ENCODE peak calls at places on chromosomes 3 and 15, in ten cellular contexts. I is natural killer cell; G is lower leg skin; B is endothelial cell; L is psoas muscle; O is CD4-positive, alpha-beta T cell; J is CD8-positive, alpha-beta T cell; F is MM.1S; X is suprapubic skin; N is lower lobe of right lung. K is an unnamed sample.

GRCh38 chr3:161083131-161083530 is 22.0 kb downstream of the B3GALNT1 start:
- DNase-seq in I (no peak), G (no peak), B (no peak), L (no peak), O (no peak), J (no peak), F (no peak), X (no peak), N (no peak), K (no peak)

GRCh38 chr3:58637509-58637908 is 29.1 kb downstream of the FAM3D start:
- DNase-seq in I (no peak), G (no peak), B (no peak), L (no peak), O (no peak), J (no peak), F (no peak), X (no peak), N (no peak), K (no peak)

GRCh38 chr3:99875573-99875924 is 57.9 kb downstream of the CMSS1 start:
- DNase-seq in I (no peak), G (no peak), B (no peak), L (no peak), O (no peak), J (no peak), F (no peak), X (no peak), N (no peak), K (no peak)

GRCh38 chr3:182697345-182697919 is 95.9 kb upstream of the ATP11B start:
- DNase-seq in I (no peak), G (no peak), B (no peak), L (no peak), O (no peak), J (no peak), F (no peak), X (no peak), N (no peak), K (no peak)

GRCh38 chr3:57688291-57688690 is 4.6 kb downstream of the DENND6A start:
- DNase-seq in I (no peak), G (no peak), B (no peak), L (no peak), O (no peak), J (no peak), F (peak), X (no peak), N (no peak), K (no peak)

GRCh38 chr3:46860381-46861292 is 2.6 kb downstream of the MYL3 start:
- DNase-seq in I (no peak), G (peak), B (peak), L (peak), O (no peak), J (peak), F (no peak), X (peak), N (peak), K (peak)

GRCh38 chr3:173943264-173943663 is 545.7 kb downstream of the NLGN1 start:
- DNase-seq in I (no peak), G (no peak), B (no peak), L (no peak), O (no peak), J (no peak), F (no peak), X (no peak), N (no peak), K (no peak)

GRCh38 chr3:175005881-175006280 is 146.7 kb downstream of the NAALADL2 start:
- DNase-seq in I (no peak), G (no peak), B (no peak), L (no peak), O (no peak), J (no peak), F (no peak), X (no peak), N (no peak), K (no peak)

GRCh38 chr15:31605467-31605931 is 278.9 kb downstream of the KLF13 start:
- DNase-seq in I (no peak), G (no peak), B (peak), L (no peak), O (no peak), J (no peak), F (no peak), X (no peak), N (no peak), K (no peak)

GRCh38 chr3:14565791-14566588 is 25.8 kb upstream of the GRIP2 start:
- DNase-seq in I (no peak), G (no peak), B (no peak), L (no peak), O (no peak), J (no peak), F (peak), X (no peak), N (no peak), K (no peak)

GRCh38 chr15:36622247-36622795 is 42.9 kb downstream of the CDIN1 start:
- DNase-seq in I (no peak), G (no peak), B (no peak), L (peak), O (no peak), J (no peak), F (no peak), X (no peak), N (no peak), K (no peak)

GRCh38 chr3:127677541-127678314 is 5.0 kb downstream of the ABTB1 start:
- DNase-seq in I (peak), G (peak), B (no peak), L (peak), O (peak), J (no peak), F (no peak), X (peak), N (no peak), K (peak)

GRCh38 chr3:87052499-87053260 is 61.7 kb upstream of the VGLL3 start:
- DNase-seq in I (no peak), G (no peak), B (no peak), L (peak), O (no peak), J (no peak), F (no peak), X (no peak), N (peak), K (no peak)

DNA sequence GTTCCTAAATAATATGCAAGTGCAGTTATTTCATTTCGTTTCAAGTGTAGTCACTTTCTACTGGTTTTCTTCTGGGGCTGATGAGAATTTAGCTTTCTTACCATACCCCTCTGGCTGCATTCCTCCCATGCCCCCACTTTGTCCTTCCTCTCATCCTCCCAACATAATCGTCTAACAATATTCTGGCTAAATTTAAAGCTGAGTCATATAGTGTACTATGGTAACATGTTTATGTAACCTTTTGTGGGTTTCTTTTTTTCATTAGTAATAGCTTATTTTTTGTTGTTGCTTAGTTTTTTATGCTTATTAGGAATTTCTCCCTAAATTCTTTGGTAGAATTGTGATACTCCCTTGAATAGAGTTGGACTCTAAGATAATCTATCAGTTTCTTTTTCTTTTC is 30.5 kb downstream of the DUT start:
- DNase-seq in I (no peak), G (no peak), B (no peak), L (no peak), O (no peak), J (no peak), F (no peak), X (no peak), N (no peak), K (no peak)
- TF ChIP-seq CTCF in I (no peak), G (no peak), B (no peak), L (no peak), O (no peak), J (no peak), F (no peak), X (no peak), N (no peak), K (no peak)

DNA sequence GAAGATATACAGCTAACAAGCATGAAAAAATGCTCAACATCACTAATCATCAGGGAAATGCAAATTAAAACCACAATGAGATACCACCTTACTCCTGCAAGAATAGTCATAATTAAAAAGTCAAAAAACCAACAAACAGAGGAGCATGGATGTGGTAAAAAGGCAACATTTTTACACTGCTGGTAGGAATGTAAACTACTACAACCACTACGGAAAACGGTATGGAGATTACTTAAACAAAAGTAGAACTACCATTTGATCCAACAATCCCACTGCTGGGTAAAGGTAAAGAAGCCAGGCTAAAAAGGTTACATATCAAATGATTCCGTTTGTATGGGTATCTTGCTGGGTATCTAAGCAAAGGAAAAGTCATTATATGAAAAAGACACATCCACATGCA is 53.8 kb downstream of the STAG1 start:
- DNase-seq in I (no peak), G (no peak), B (no peak), L (no peak), O (no peak), J (no peak), F (no peak), X (no peak), N (no peak), K (no peak)
- TF ChIP-seq CTCF in I (no peak), G (no peak), B (peak), L (no peak), O (no peak), J (no peak), F (no peak), X (no peak), N (no peak), K (no peak)

GRCh38 chr3:48086736-48087470 is 70.7 kb upstream of the MAP4 start:
- DNase-seq in I (no peak), G (no peak), B (no peak), L (no peak), O (no peak), J (no peak), F (no peak), X (no peak), N (no peak), K (no peak)

GRCh38 chr3:48090166-48090939 is 74.1 kb upstream of the MAP4 start:
- DNase-seq in I (no peak), G (no peak), B (no peak), L (no peak), O (no peak), J (no peak), F (no peak), X (no peak), N (no peak), K (no peak)

GRCh38 chr3:48092270-48092669 is 76.1 kb upstream of the MAP4 start:
- DNase-seq in I (no peak), G (no peak), B (no peak), L (no peak), O (no peak), J (no peak), F (no peak), X (no peak), N (no peak), K (no peak)

GRCh38 chr3:48088056-48088748 is 72.0 kb upstream of the MAP4 start:
- DNase-seq in I (no peak), G (peak), B (no peak), L (no peak), O (peak), J (no peak), F (no peak), X (peak), N (no peak), K (no peak)

GRCh38 chr3:48088749-48089466 is 72.7 kb upstream of the MAP4 start:
- DNase-seq in I (peak), G (peak), B (peak), L (peak), O (peak), J (peak), F (peak), X (peak), N (peak), K (peak)
- TF ChIP-seq CTCF in I (no peak), G (no peak), B (no peak), L (no peak), O (no peak), J (no peak), F (no peak), X (no peak), N (no peak), K (no peak)

GRCh38 chr15:57762302-57762701 is 55.8 kb downstream of the POLR2M start:
- DNase-seq in I (no peak), G (peak), B (no peak), L (no peak), O (no peak), J (no peak), F (no peak), X (no peak), N (no peak), K (no peak)
- TF ChIP-seq CTCF in I (no peak), G (no peak), B (peak), L (no peak), O (no peak), J (no peak), F (no peak), X (no peak), N (no peak), K (no peak)

DNA sequence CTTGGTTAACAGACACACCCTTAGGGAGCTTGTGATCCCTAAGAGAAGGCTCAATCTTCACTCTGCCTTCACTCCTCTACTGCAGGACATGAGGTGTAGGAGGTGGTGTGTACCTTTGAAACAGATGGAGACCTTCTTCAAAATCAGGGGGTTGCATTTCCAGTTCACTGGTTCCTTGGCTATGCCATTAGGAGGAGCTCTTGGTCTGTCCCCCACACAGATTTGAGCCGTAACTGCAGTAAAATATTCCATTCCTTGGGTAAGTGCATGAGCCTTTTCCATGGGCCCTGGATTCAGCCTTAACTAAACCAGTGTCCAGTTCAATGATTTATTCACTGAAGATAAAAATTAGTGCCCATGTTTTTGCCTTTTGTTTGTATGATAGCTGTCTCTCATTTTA is 144.6 kb downstream of the MCTP2 start:
- DNase-seq in I (no peak), G (no peak), B (peak), L (no peak), O (no peak), J (no peak), F (no peak), X (no peak), N (no peak), K (no peak)
- TF ChIP-seq CTCF in I (no peak), G (no peak), B (no peak), L (peak), O (no peak), J (no peak), F (no peak), X (no peak), N (peak), K (no peak)

GRCh38 chr3:33146791-33147445 is 33.1 kb downstream of the CRTAP start:
- DNase-seq in I (no peak), G (peak), B (no peak), L (no peak), O (no peak), J (no peak), F (no peak), X (no peak), N (no peak), K (no peak)

GRCh38 chr3:33145221-33145900 is 31.5 kb downstream of the CRTAP start:
- DNase-seq in I (no peak), G (peak), B (no peak), L (no peak), O (no peak), J (no peak), F (no peak), X (no peak), N (no peak), K (no peak)

GRCh38 chr3:33141006-33141405 is 27.2 kb downstream of the CRTAP start:
- DNase-seq in I (no peak), G (no peak), B (no peak), L (no peak), O (no peak), J (no peak), F (no peak), X (no peak), N (no peak), K (no peak)

GRCh38 chr3:33145901-33146580 is 32.2 kb downstream of the CRTAP start:
- DNase-seq in I (no peak), G (peak), B (no peak), L (no peak), O (no peak), J (no peak), F (no peak), X (no peak), N (no peak), K (no peak)

GRCh38 chr3:33144433-33144832 is 30.6 kb downstream of the CRTAP start:
- DNase-seq in I (no peak), G (peak), B (peak), L (no peak), O (no peak), J (no peak), F (no peak), X (no peak), N (no peak), K (no peak)
- TF ChIP-seq CTCF in I (peak), G (no peak), B (peak), L (no peak), O (peak), J (peak), F (peak), X (no peak), N (peak), K (no peak)

GRCh38 chr3:126352476-126353454 is 4.4 kb downstream of the KLF15 start:
- DNase-seq in I (no peak), G (peak), B (no peak), L (peak), O (no peak), J (no peak), F (peak), X (peak), N (peak), K (peak)

GRCh38 chr3:126353694-126354321 is 3.4 kb downstream of the KLF15 start:
- DNase-seq in I (no peak), G (peak), B (no peak), L (peak), O (no peak), J (no peak), F (peak), X (peak), N (peak), K (no peak)

GRCh38 chr3:126350502-126351085 is 6.6 kb downstream of the KLF15 start:
- DNase-seq in I (no peak), G (peak), B (no peak), L (peak), O (peak), J (no peak), F (peak), X (peak), N (peak), K (peak)

GRCh38 chr3:126351086-126351770 is 6.0 kb downstream of the KLF15 start:
- DNase-seq in I (no peak), G (peak), B (no peak), L (peak), O (peak), J (no peak), F (peak), X (peak), N (peak), K (peak)

DNA sequence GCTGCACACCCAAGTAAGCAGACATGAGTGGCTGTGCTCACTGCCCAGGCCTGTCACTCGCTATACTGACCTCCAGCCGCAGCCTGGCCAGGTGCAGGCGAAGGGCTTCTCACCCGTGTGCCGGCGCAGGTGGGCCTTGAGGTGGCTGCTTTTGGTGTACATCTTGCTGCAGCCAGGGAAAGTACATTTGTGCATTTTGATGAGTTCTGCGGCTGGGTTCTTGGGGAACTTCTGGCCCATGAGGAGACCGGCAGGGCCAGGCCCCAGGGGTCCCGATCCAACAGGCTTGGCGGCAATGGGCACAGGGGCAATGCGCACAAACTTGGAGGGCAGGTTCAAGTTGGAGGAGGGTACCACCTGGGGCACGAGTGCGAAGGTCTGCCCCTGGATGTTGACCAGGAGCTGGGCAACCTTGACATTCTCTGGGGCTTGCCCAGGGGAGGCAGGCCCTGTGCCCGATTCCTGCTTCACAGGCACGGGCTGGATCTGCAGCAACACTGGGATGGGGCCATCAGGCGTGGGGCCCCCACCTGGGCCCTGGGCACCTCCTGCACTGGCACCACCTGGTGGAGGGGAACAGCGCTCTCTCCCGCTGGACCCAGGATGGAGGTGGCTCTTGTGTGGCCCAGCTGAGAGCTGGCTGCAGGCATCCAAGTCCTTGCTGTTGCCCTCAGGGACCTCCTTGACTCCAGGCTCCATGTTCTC is 5.3 kb downstream of the KLF15 start:
- DNase-seq in I (no peak), G (peak), B (no peak), L (peak), O (peak), J (no peak), F (peak), X (peak), N (peak), K (peak)
- TF ChIP-seq CTCF in I (no peak), G (no peak), B (no peak), L (no peak), O (no peak), J (no peak), F (peak), X (no peak), N (no peak), K (no peak)

GRCh38 chr3:74269689-74270088 is 344.8 kb downstream of the CNTN3 start:
- DNase-seq in I (no peak), G (no peak), B (no peak), L (no peak), O (no peak), J (no peak), F (no peak), X (no peak), N (no peak), K (no peak)

GRCh38 chr3:74271541-74271940 is 342.9 kb downstream of the CNTN3 start:
- DNase-seq in I (no peak), G (no peak), B (no peak), L (no peak), O (no peak), J (no peak), F (no peak), X (no peak), N (no peak), K (no peak)

GRCh38 chr3:74268753-74269152 is 345.7 kb downstream of the CNTN3 start:
- DNase-seq in I (no peak), G (no peak), B (no peak), L (no peak), O (no peak), J (no peak), F (no peak), X (no peak), N (no peak), K (no peak)

GRCh38 chr3:74267126-74267525 is 347.3 kb downstream of the CNTN3 start:
- DNase-seq in I (no peak), G (no peak), B (no peak), L (no peak), O (no peak), J (no peak), F (no peak), X (no peak), N (no peak), K (no peak)

GRCh38 chr3:74267583-74268184 is 346.8 kb downstream of the CNTN3 start:
- DNase-seq in I (no peak), G (no peak), B (peak), L (no peak), O (no peak), J (no peak), F (no peak), X (no peak), N (no peak), K (no peak)
- TF ChIP-seq CTCF in I (peak), G (no peak), B (peak), L (peak), O (peak), J (peak), F (peak), X (no peak), N (peak), K (no peak)

GRCh38 chr15:84108725-84109124 is 126.8 kb upstream of the GOLGA6L4 start:
- DNase-seq in I (no peak), G (no peak), B (no peak), L (no peak), O (no peak), J (no peak), F (no peak), X (no peak), N (no peak), K (no peak)

GRCh38 chr15:84112025-84112424 is 123.5 kb upstream of the GOLGA6L4 start:
- DNase-seq in I (no peak), G (no peak), B (no peak), L (no peak), O (no peak), J (no peak), F (no peak), X (no peak), N (no peak), K (no peak)

DNA sequence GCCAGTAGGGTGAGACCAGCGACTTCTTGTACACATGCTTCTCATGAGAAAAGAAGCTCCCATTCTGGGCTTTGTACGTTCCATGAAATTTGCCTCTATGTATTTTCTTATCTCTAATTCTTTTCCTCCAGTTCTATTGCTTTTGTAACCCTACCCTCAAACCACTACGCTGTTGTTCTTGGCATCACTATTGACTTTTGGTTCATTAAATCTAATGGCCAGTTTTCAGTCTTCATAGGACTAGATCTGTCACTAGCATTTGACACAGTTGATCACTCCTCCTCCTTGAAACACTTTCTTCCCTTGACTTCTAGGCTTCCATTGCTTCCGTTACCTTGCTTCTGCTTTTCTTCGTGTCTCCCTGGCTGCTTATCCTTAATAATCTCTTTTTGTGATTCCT is 121.7 kb upstream of the GOLGA6L4 start:
- DNase-seq in I (no peak), G (no peak), B (no peak), L (no peak), O (no peak), J (no peak), F (no peak), X (no peak), N (no peak), K (no peak)
- TF ChIP-seq CTCF in I (no peak), G (no peak), B (no peak), L (no peak), O (no peak), J (no peak), F (no peak), X (no peak), N (no peak), K (no peak)

K was measured in activated B cell treated with CpG ODN at 0.5 μM for 24 hours.